ENCODE peak calls at places on chromosomes 3 and 15, in seven cellular contexts. Q is IMR-90, R is H9, X is neuronal stem cell, G is mesenchymal stem cell, O is mesendoderm, Y is H1. A is an unnamed sample.
A peak's percentile ranks its signal among the peaks of the same experiment; 100 is the strongest.

GRCh38 chr3:177904661-177905060 is 631.6 kb upstream of the KCNMB2 start:
- DNase-seq in Q (peak; percentile 59), R (no peak), X (no peak), G (peak; percentile 13), O (peak; percentile 6), Y (no peak), A (peak; percentile 30)

GRCh38 chr3:72582211-72582878 is 265.9 kb downstream of the SHQ1 start:
- DNase-seq in Q (no peak), R (no peak), X (no peak), G (no peak), O (no peak), Y (no peak), A (no peak)

GRCh38 chr15:49847937-49848823 is 227.3 kb downstream of the DTWD1 start:
- DNase-seq in Q (peak; percentile 99), R (no peak), X (no peak), G (peak; percentile 96), O (no peak), Y (no peak), A (no peak)

GRCh38 chr3:57910988-57911387 is 97.2 kb upstream of the FLNB start:
- DNase-seq in Q (peak; percentile 28), R (no peak), X (no peak), G (peak; percentile 20), O (peak; percentile 50), Y (no peak), A (no peak)

GRCh38 chr15:77440378-77440999 is 19.8 kb downstream of the HMG20A start:
- DNase-seq in Q (peak; percentile 70), R (no peak), X (no peak), G (peak; percentile 92), O (no peak), Y (no peak), A (no peak)

GRCh38 chr3:71176366-71176765 is 407.2 kb downstream of the FOXP1 start:
- DNase-seq in Q (no peak), R (peak; percentile 54), X (no peak), G (no peak), O (peak; percentile 73), Y (no peak), A (no peak)

GRCh38 chr15:82571722-82572222 is 31.5 kb upstream of the RPS17 start:
- DNase-seq in Q (peak; percentile 83), R (peak; percentile 71), X (peak; percentile 43), G (peak; percentile 74), O (peak; percentile 87), Y (peak; percentile 69), A (no peak)

GRCh38 chr3:119695480-119695879 is 7.3 kb upstream of the CFAP91 start:
- DNase-seq in Q (peak; percentile 17), R (no peak), X (no peak), G (no peak), O (peak; percentile 22), Y (no peak), A (no peak)

GRCh38 chr3:134085034-134085775 is 55.5 kb upstream of the SLCO2A1 start:
- DNase-seq in Q (peak; percentile 43), R (no peak), X (no peak), G (no peak), O (no peak), Y (peak; percentile 31), A (peak; percentile 50)

GRCh38 chr3:14915636-14916222 is 31.7 kb upstream of the NR2C2 start:
- DNase-seq in Q (no peak), R (peak; percentile 12), X (no peak), G (no peak), O (no peak), Y (no peak), A (no peak)

GRCh38 chr3:65936908-65937638 is 101.6 kb downstream of the MAGI1 start:
- DNase-seq in Q (no peak), R (no peak), X (peak; percentile 20), G (no peak), O (no peak), Y (no peak), A (no peak)

GRCh38 chr15:45522931-45523331 is 376 bp upstream of the SLC30A4 start:
- DNase-seq in Q (peak; percentile 25), R (peak; percentile 59), X (peak; percentile 41), G (peak; percentile 46), O (peak; percentile 46), Y (no peak), A (peak; percentile 66)

GRCh38 chr3:102165367-102165766 is 269.4 kb upstream of the ZPLD1 start:
- DNase-seq in Q (peak; percentile 63), R (no peak), X (no peak), G (peak; percentile 51), O (no peak), Y (no peak), A (peak; percentile 31)

GRCh38 chr15:78085928-78086327 is 6.4 kb upstream of the SH2D7 start:
- DNase-seq in Q (peak; percentile 90), R (no peak), X (no peak), G (no peak), O (no peak), Y (no peak), A (no peak)

GRCh38 chr3:30724863-30725262 is 118.5 kb downstream of the TGFBR2 start:
- DNase-seq in Q (no peak), R (no peak), X (no peak), G (no peak), O (no peak), Y (no peak), A (no peak)

GRCh38 chr15:60442763-60443162 is 36.2 kb downstream of the ICE2 start:
- DNase-seq in Q (peak; percentile 48), R (no peak), X (no peak), G (no peak), O (no peak), Y (no peak), A (no peak)

GRCh38 chr15:101179341-101180153 is 72.3 kb downstream of the CHSY1 start:
- DNase-seq in Q (peak; percentile 74), R (no peak), X (no peak), G (no peak), O (no peak), Y (no peak), A (peak; percentile 41)

GRCh38 chr15:91795281-91795680 is 58.2 kb upstream of the SLCO3A1 start:
- DNase-seq in Q (no peak), R (no peak), X (no peak), G (no peak), O (no peak), Y (no peak), A (no peak)

GRCh38 chr3:12471228-12471627 is 13.1 kb upstream of the TSEN2 start:
- DNase-seq in Q (no peak), R (no peak), X (no peak), G (no peak), O (no peak), Y (no peak), A (no peak)

GRCh38 chr3:64440498-64440897 is 215.2 kb upstream of the PRICKLE2 start:
- DNase-seq in Q (peak; percentile 91), R (no peak), X (no peak), G (peak; percentile 82), O (no peak), Y (no peak), A (no peak)

GRCh38 chr3:48155122-48155521 is 33.1 kb downstream of the CDC25A start:
- DNase-seq in Q (peak; percentile 94), R (no peak), X (no peak), G (peak; percentile 53), O (no peak), Y (no peak), A (peak; percentile 56)

GRCh38 chr3:120448707-120449650 is 1.8 kb downstream of the FSTL1 start:
- DNase-seq in Q (peak; percentile 83), R (no peak), X (no peak), G (peak; percentile 80), O (peak; percentile 96), Y (no peak), A (peak; percentile 40)

GRCh38 chr15:51051776-51052175 is 42.9 kb downstream of the TNFAIP8L3 start:
- DNase-seq in Q (no peak), R (no peak), X (no peak), G (no peak), O (no peak), Y (no peak), A (no peak)

GRCh38 chr3:98398513-98398912 is 8.0 kb downstream of the OR5K3 start:
- DNase-seq in Q (no peak), R (no peak), X (no peak), G (no peak), O (peak; percentile 14), Y (no peak), A (no peak)
- H4K8ac ChIP-seq in Q (no peak overlapping the region), R (no peak overlapping the region), X (no peak overlapping the region), G (no peak overlapping the region), O (no peak overlapping the region), Y (no peak overlapping the region), A (no peak overlapping the region)

DNA sequence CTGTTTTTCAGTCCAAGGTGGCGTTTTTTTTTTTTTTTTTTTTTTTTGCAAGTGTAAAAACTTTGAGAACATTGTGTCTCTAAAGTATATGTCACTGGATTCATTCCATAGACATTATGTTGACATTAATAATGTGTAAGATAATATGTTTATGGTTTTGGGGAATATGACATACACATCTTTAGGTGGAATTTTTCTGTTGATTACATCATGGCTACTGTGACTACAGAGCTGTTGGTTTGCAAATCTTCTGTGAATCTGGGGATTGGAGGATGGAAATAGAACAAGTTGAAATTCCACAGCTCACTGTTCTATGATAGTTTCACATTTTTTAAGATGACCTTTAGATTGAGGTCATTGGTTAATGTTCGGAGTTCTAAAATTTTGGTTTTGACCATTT is 24.4 kb upstream of the PLSCR2 start:
- DNase-seq in Q (peak; percentile 48), R (no peak), X (no peak), G (peak; percentile 27), O (no peak), Y (no peak), A (no peak)
- H4K8ac ChIP-seq in Q (no peak overlapping the region), R (no peak overlapping the region), X (no peak overlapping the region), G (no peak overlapping the region), O (no peak overlapping the region), Y (no peak overlapping the region), A (no peak overlapping the region)

DNA sequence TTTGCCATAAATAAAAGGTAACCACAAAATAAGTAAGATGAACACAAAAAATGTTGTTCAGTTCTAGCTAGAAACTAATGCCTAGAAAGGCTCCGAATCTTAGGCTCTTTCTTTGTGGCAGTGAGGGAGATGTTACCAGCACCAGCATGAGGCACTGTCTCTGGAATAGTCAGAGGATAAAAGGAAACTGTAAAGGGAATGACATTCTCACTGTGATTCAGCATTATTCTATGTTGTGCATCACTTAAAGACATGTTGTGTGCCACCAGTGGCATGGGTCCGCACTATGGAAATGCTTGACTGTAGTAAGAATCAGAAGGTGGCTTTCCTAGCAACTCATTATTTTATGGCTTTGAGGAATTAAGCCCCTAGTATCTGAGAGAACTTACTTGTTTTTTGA is 70.8 kb downstream of the SEC22A start:
- DNase-seq in Q (peak; percentile 57), R (no peak), X (no peak), G (peak; percentile 38), O (peak; percentile 77), Y (peak; percentile 40), A (no peak)
- H4K8ac ChIP-seq in Q (no peak overlapping the region), R (no peak overlapping the region), X (no peak overlapping the region), G (no peak overlapping the region), O (no peak overlapping the region), Y (no peak overlapping the region), A (no peak overlapping the region)

GRCh38 chr15:63490345-63491034 is 13.9 kb upstream of the USP3 start:
- DNase-seq in Q (no peak), R (no peak), X (no peak), G (no peak), O (no peak), Y (no peak), A (no peak)
- H4K8ac ChIP-seq in Q (no peak overlapping the region), R (no peak overlapping the region), X (no peak overlapping the region), G (no peak overlapping the region), O (no peak overlapping the region), Y (no peak overlapping the region), A (no peak overlapping the region)